ENCODE peak calls at places on chromosomes 1 and 21, in four cellular contexts. One of them, this sample, is unnamed.
A peak's percentile ranks its signal among the peaks of the same experiment; 100 is the strongest.

GRCh38 chr1:165686971-165687433 is 11.4 kb downstream of the ALDH9A1 start:
- DNase-seq in AG09319: no peak
- DNase-seq in kidney: no peak
- DNase-seq in GM20000: no peak
- DNase-seq in this sample: no peak

GRCh38 chr21:34781508-34781907 is 112.7 kb downstream of the CLIC6 start:
- DNase-seq in AG09319: no peak
- DNase-seq in kidney: peak; percentile 78
- DNase-seq in GM20000: no peak
- DNase-seq in this sample: no peak

GRCh38 chr1:9770276-9770675 is 53.5 kb downstream of the CLSTN1 start:
- DNase-seq in AG09319: no peak
- DNase-seq in kidney: no peak
- DNase-seq in GM20000: no peak
- DNase-seq in this sample: no peak

GRCh38 chr1:205978676-205979075 is 24.5 kb downstream of the RAB7B start:
- DNase-seq in AG09319: no peak
- DNase-seq in kidney: no peak
- DNase-seq in GM20000: no peak
- DNase-seq in this sample: no peak

GRCh38 chr1:243550276-243550675 is 294.4 kb downstream of the SDCCAG8 start:
- DNase-seq in AG09319: no peak
- DNase-seq in kidney: no peak
- DNase-seq in GM20000: no peak
- DNase-seq in this sample: no peak

GRCh38 chr21:35922618-35923017 is 137.7 kb downstream of the SETD4 start:
- DNase-seq in AG09319: no peak
- DNase-seq in kidney: no peak
- DNase-seq in GM20000: no peak
- DNase-seq in this sample: no peak

GRCh38 chr1:242055921-242056320 is 57.0 kb upstream of the MAP1LC3C start:
- DNase-seq in AG09319: no peak
- DNase-seq in kidney: no peak
- DNase-seq in GM20000: no peak
- DNase-seq in this sample: no peak

GRCh38 chr1:85027242-85027983 is 20.9 kb downstream of the MCOLN3 start:
- DNase-seq in AG09319: peak; percentile 14
- DNase-seq in kidney: no peak
- DNase-seq in GM20000: peak; percentile 38
- DNase-seq in this sample: no peak

GRCh38 chr1:15272009-15272781 is 25.2 kb downstream of the FHAD1 start:
- DNase-seq in AG09319: peak; percentile 30
- DNase-seq in kidney: peak; percentile 82
- DNase-seq in GM20000: peak; percentile 75
- DNase-seq in this sample: peak; percentile 41

GRCh38 chr1:181479137-181479745 is 4.1 kb upstream of the CACNA1E start:
- DNase-seq in AG09319: peak; percentile 16
- DNase-seq in kidney: no peak
- DNase-seq in GM20000: peak; percentile 83
- DNase-seq in this sample: peak; percentile 47

GRCh38 chr1:182065126-182065845 is 3.8 kb upstream of the ZNF648 start:
- DNase-seq in AG09319: no peak
- DNase-seq in kidney: no peak
- DNase-seq in GM20000: no peak
- DNase-seq in this sample: no peak

GRCh38 chr1:203702130-203702577 is 62.8 kb upstream of the LAX1 start:
- DNase-seq in AG09319: peak; percentile 8
- DNase-seq in kidney: no peak
- DNase-seq in GM20000: peak; percentile 66
- DNase-seq in this sample: peak; percentile 41

GRCh38 chr1:204442376-204443259 is 31.0 kb upstream of the PPP1R15B start:
- DNase-seq in AG09319: no peak
- DNase-seq in kidney: peak; percentile 53
- DNase-seq in GM20000: no peak
- DNase-seq in this sample: no peak

GRCh38 chr1:229093546-229094336 is 177.2 kb upstream of the RAB4A start:
- DNase-seq in AG09319: no peak
- DNase-seq in kidney: no peak
- DNase-seq in GM20000: no peak
- DNase-seq in this sample: no peak

GRCh38 chr1:31748265-31748859 is 15.8 kb downstream of the ADGRB2 start:
- DNase-seq in AG09319: no peak
- DNase-seq in kidney: no peak
- DNase-seq in GM20000: no peak
- DNase-seq in this sample: no peak

GRCh38 chr1:234866007-234866866 is 256.3 kb upstream of the IRF2BP2 start:
- DNase-seq in AG09319: no peak
- DNase-seq in kidney: no peak
- DNase-seq in GM20000: no peak
- DNase-seq in this sample: peak; percentile 46

GRCh38 chr1:33443705-33444180 is 12.8 kb upstream of the PHC2 start:
- DNase-seq in AG09319: no peak
- DNase-seq in kidney: peak; percentile 86
- DNase-seq in GM20000: no peak
- DNase-seq in this sample: no peak

GRCh38 chr1:61808968-61809367 is 66.7 kb downstream of the PATJ start:
- DNase-seq in AG09319: no peak
- DNase-seq in kidney: no peak
- DNase-seq in GM20000: no peak
- DNase-seq in this sample: no peak